ENCODE peak calls at places on chromosome 4, in five cellular contexts. D is C1 segment of cervical spinal cord, P is T-helper 2 cell, Z is sciatic nerve, K is retina. U is an unnamed sample.

GRCh38 chr4:115260195-115260594 is 146.8 kb upstream of the NDST4 start:
- DNase-seq in D (no peak), P (no peak), Z (no peak), K (no peak), U (no peak)

GRCh38 chr4:63841266-63841665 is 568.0 kb downstream of the TECRL start:
- DNase-seq in D (no peak), P (no peak), Z (no peak), K (no peak), U (no peak)

GRCh38 chr4:53748328-53748772 is 157.1 kb upstream of the LNX1 start:
- DNase-seq in D (no peak), P (no peak), Z (no peak), K (no peak), U (peak)

GRCh38 chr4:162499478-162499877 is 335.7 kb upstream of the FSTL5 start:
- DNase-seq in D (no peak), P (no peak), Z (no peak), K (no peak), U (peak)

GRCh38 chr4:1571165-1571908 is 112.8 kb downstream of the FAM53A start:
- DNase-seq in D (no peak), P (peak), Z (no peak), K (no peak), U (no peak)

GRCh38 chr4:128827280-128827679 is 17.8 kb downstream of the JADE1 start:
- DNase-seq in D (no peak), P (no peak), Z (no peak), K (no peak), U (no peak)

GRCh38 chr4:112214397-112215264 is 17.0 kb upstream of the AP1AR start:
- DNase-seq in D (no peak), P (no peak), Z (no peak), K (no peak), U (peak)

GRCh38 chr4:8315343-8316250 is 46.0 kb downstream of the HTRA3 start:
- DNase-seq in D (peak), P (no peak), Z (peak), K (peak), U (peak)

GRCh38 chr4:169492436-169493163 is 119.8 kb downstream of the NEK1 start:
- DNase-seq in D (no peak), P (no peak), Z (no peak), K (no peak), U (peak)

GRCh38 chr4:126071346-126072333 is 756.9 kb downstream of the FAT4 start:
- DNase-seq in D (no peak), P (no peak), Z (no peak), K (no peak), U (peak)

GRCh38 chr4:123106741-123107140 is 184.3 kb upstream of the NUDT6 start:
- DNase-seq in D (no peak), P (no peak), Z (no peak), K (no peak), U (no peak)

U was measured in myocyte.